ENCODE peak calls at places on chromosome 5, in six cellular contexts. E is neural progenitor cell; X is H9; B is stimulated activated naive CD4-positive, alpha-beta T cell treated with Interleukin-2 at 50 U/mL for 16 hours; O is T follicular helper cell; L is BJ. Y is an unnamed sample.

GRCh38 chr5:22079002-22079401 is 774.1 kb downstream of the CDH12 start:
- DNase-seq in X (no peak), O (no peak), E (no peak), L (no peak), B (no peak), Y (no peak)

GRCh38 chr5:169384661-169385060 is 83.7 kb upstream of the SLIT3 start:
- DNase-seq in E (no peak), O (no peak), X (no peak), B (no peak), L (no peak), Y (no peak)

GRCh38 chr5:115450741-115451140 is 93.8 kb downstream of the FEM1C start:
- DNase-seq in L (peak; percentile 77), E (no peak), B (no peak), X (no peak), O (no peak), Y (peak; percentile 94)

GRCh38 chr5:155773680-155774079 is 553.3 kb upstream of the SGCD start:
- DNase-seq in X (no peak), O (no peak), E (no peak), L (no peak), B (no peak), Y (no peak)

GRCh38 chr5:111223790-111224560 is at the start of gene CAMK4:
- DNase-seq in L (peak; percentile 19), B (peak; percentile 74), X (peak; percentile 81), O (peak; percentile 80), E (peak; percentile 93), Y (peak; percentile 77)

GRCh38 chr5:140605879-140606278 is 27.1 kb downstream of the CD14 start:
- DNase-seq in X (no peak), O (no peak), B (no peak), L (no peak), E (no peak), Y (no peak)

GRCh38 chr5:110333384-110333783 is 393.1 kb downstream of the TMEM232 start:
- DNase-seq in O (no peak), L (no peak), X (peak; percentile 51), B (no peak), E (peak; percentile 78), Y (no peak)

GRCh38 chr5:170434953-170435605 is 45.9 kb upstream of the KCNMB1 start:
- DNase-seq in X (peak; percentile 82), E (peak; percentile 78), B (peak; percentile 16), O (peak; percentile 20), L (no peak), Y (peak; percentile 69)

GRCh38 chr5:168468836-168469235 is 17.4 kb upstream of the RARS1 start:
- DNase-seq in O (no peak), X (no peak), B (no peak), E (no peak), L (peak; percentile 68), Y (peak; percentile 86)

GRCh38 chr5:57862471-57863282 is 380.1 kb upstream of the ACTBL2 start:
- DNase-seq in X (no peak), L (no peak), O (no peak), E (no peak), B (no peak), Y (peak; percentile 92)

GRCh38 chr5:72760259-72760658 is 56.2 kb upstream of the TNPO1 start:
- DNase-seq in E (no peak), L (no peak), X (no peak), O (no peak), B (no peak), Y (peak; percentile 62)

GRCh38 chr5:62152394-62153123 is 153.4 kb upstream of the KIF2A start:
- DNase-seq in X (no peak), B (no peak), L (no peak), O (no peak), E (peak; percentile 33), Y (no peak)

GRCh38 chr5:93378073-93378472 is 202.9 kb downstream of the NR2F1-AS1 start:
- DNase-seq in X (no peak), O (no peak), L (no peak), B (no peak), E (no peak), Y (peak; percentile 52)

GRCh38 chr5:157269165-157269671 is 3.3 kb downstream of the CYFIP2 start:
- DNase-seq in X (peak; percentile 68), O (no peak), L (no peak), E (no peak), B (no peak), Y (no peak)

GRCh38 chr5:139811076-139811607 is 15.5 kb downstream of the PSD2 start:
- DNase-seq in X (no peak), O (no peak), L (no peak), E (no peak), B (no peak), Y (no peak)

GRCh38 chr5:176396330-176396729 is 7.8 kb downstream of the HIGD2A start:
- DNase-seq in E (no peak), L (no peak), X (no peak), O (no peak), B (no peak), Y (no peak)

GRCh38 chr5:16615737-16616535 is 861 bp downstream of the RETREG1 start:
- DNase-seq in X (peak; percentile 32), B (peak; percentile 6), E (peak; percentile 21), O (no peak), L (no peak), Y (no peak)

GRCh38 chr5:127875235-127876021 is 172.2 kb downstream of the CCDC192 start:
- DNase-seq in O (peak; percentile 4), L (no peak), E (peak; percentile 71), X (peak; percentile 62), B (peak; percentile 5), Y (peak; percentile 19)

GRCh38 chr5:150298701-150299451 is 3.8 kb downstream of the ARSI start:
- DNase-seq in E (peak; percentile 24), B (no peak), L (peak; percentile 98), X (no peak), O (no peak), Y (peak; percentile 99)

GRCh38 chr5:176608937-176609723 is 826 bp downstream of the GPRIN1 start:
- DNase-seq in E (no peak), O (no peak), X (no peak), L (no peak), B (no peak), Y (peak; percentile 38)

GRCh38 chr5:11602298-11602697 is 301.9 kb downstream of the CTNND2 start:
- DNase-seq in B (no peak), X (no peak), E (no peak), L (no peak), O (no peak), Y (no peak)

Y was measured in GM23248.